ENCODE peak calls at places on chromosomes 11 and 22, in four cellular contexts. X, W, M and Q are unnamed samples.
A peak's percentile ranks its signal among the peaks of the same experiment; 100 is the strongest.

GRCh38 chr11:69558519-69558941 is 77.1 kb downstream of the LINC01488 start:
- DNase-seq in X (no peak), W (no peak), M (no peak), Q (no peak)

GRCh38 chr11:118353084-118353710 is 6.2 kb upstream of the UBE4A start:
- DNase-seq in X (no peak), W (no peak), M (no peak), Q (no peak)

GRCh38 chr11:57776101-57776511 is 14.5 kb downstream of the CTNND1 start:
- DNase-seq in X (no peak), W (peak; percentile 43), M (peak; percentile 76), Q (no peak)

GRCh38 chr11:75233688-75234295 is 6.8 kb upstream of the TPBGL start:
- DNase-seq in X (no peak), W (peak; percentile 73), M (peak; percentile 92), Q (no peak)

GRCh38 chr11:130622126-130622525 is 173.7 kb downstream of the ADAMTS15 start:
- DNase-seq in X (no peak), W (no peak), M (no peak), Q (no peak)

GRCh38 chr11:13287026-13287425 is 9.4 kb downstream of the BMAL1 start:
- DNase-seq in X (no peak), W (no peak), M (no peak), Q (no peak)

GRCh38 chr11:15697437-15698236 is 582.9 kb downstream of the INSC start:
- DNase-seq in X (no peak), W (no peak), M (no peak), Q (no peak)

GRCh38 chr22:22692707-22693530 is 48.5 kb downstream of the GGTLC2 start:
- DNase-seq in X (peak; percentile 89), W (peak; percentile 68), M (peak; percentile 92), Q (no peak)

GRCh38 chr11:10655931-10656576 is 37.5 kb downstream of the IRAG1 start:
- DNase-seq in X (no peak), W (no peak), M (no peak), Q (no peak)

GRCh38 chr11:118625976-118626375 is 18.6 kb downstream of the PHLDB1 start:
- DNase-seq in X (no peak), W (peak; percentile 68), M (peak; percentile 84), Q (no peak)

GRCh38 chr11:19816817-19817216 is 104.2 kb downstream of the NAV2 start:
- DNase-seq in X (no peak), W (peak; percentile 53), M (peak; percentile 76), Q (no peak)

GRCh38 chr22:43326342-43326825 is 16.8 kb downstream of the SCUBE1 start:
- DNase-seq in X (peak; percentile 34), W (no peak), M (no peak), Q (no peak)

GRCh38 chr11:69891421-69892236 is 72.4 kb upstream of the FGF3 start:
- DNase-seq in X (no peak), W (no peak), M (no peak), Q (no peak)

GRCh38 chr22:39985383-39986045 is 9.2 kb upstream of the FAM83F start:
- DNase-seq in X (no peak), W (no peak), M (no peak), Q (no peak)

GRCh38 chr11:61947486-61948210 is 2.5 kb upstream of the BEST1 start:
- DNase-seq in X (peak; percentile 92), W (peak; percentile 88), M (peak; percentile 96), Q (peak; percentile 97)

GRCh38 chr11:129248618-129249017 is 56.5 kb upstream of the ARHGAP32 start:
- DNase-seq in X (no peak), W (no peak), M (no peak), Q (no peak)

GRCh38 chr11:116723511-116723910 is 49.3 kb downstream of the BUD13 start:
- DNase-seq in X (no peak), W (no peak), M (no peak), Q (no peak)

GRCh38 chr11:17762309-17762974 is 27.9 kb downstream of the KCNC1 start:
- DNase-seq in X (no peak), W (no peak), M (no peak), Q (no peak)

DNA sequence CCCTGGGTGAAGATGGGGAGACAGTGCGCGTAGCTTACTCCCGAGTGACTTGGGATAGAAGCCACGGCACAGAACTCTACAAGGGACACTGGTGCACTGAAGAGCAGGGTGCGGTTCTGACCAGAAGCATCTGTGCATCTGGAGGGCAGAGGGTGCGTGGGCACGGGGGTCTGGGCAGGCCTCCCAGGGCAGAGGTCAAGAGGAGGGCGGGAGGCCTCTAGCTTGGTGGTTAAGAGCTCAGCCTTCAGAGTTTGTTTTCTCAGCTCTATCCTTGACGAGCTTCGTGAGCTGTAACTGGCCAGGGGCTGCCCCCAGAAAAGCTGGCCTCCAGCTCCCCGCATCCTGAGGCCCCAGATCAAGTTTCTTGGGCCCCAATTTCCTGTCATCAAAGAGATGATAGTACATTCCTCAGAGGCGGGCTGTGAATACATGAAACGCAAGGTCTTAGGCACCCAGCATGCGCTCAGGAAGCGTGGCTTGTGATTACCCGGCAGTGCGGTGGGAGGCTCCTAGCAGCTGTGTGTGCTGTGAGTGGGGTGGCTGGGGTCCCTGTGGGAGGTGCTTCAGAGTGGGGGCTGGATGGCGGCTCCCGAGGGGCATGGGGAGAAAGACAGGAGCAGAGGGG is 6.0 kb upstream of the BID start:
- DNase-seq in X (no peak), W (no peak), M (no peak), Q (no peak)
- H3K9me3 ChIP-seq in X (no peaks in the 10 kb centered on the region), W (no peaks in the 10 kb centered on the region), M (no peaks in the 10 kb centered on the region), Q (no peaks in the 10 kb centered on the region)

GRCh38 chr11:93393386-93393785 is 62.8 kb downstream of the DEUP1 start:
- DNase-seq in X (no peak), W (no peak), M (no peak), Q (no peak)
- H3K27ac ChIP-seq in X (no peak overlapping the region), W (no peak overlapping the region), M (no peak overlapping the region), Q (no peak overlapping the region)

DNA sequence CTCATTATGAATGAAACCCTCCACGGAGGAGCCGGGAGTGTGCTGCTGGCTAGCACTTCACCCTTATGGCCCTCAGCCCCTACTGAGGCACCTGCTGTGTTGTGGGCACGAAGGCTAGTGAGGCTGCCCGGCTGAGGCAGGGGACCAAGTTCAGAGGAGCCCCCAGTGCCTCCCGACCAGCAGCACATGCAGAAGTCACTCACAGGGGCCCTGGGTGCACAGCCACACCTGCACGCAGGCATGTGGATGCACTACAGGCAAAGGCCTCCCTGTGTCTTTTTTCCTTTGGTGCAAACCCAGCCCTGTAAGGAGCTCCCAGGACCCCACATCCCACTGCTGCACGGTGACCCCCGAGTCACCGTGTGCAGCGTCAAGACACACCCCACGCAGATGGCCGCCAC is 261.5 kb downstream of the BRD1 start:
- DNase-seq in X (peak; percentile 54), W (peak; percentile 15), M (peak; percentile 24), Q (no peak)
- H3K9me3 ChIP-seq in X (no peaks in the 10 kb centered on the region), W (no peaks in the 10 kb centered on the region), M (no peaks in the 10 kb centered on the region), Q (no peaks in the 10 kb centered on the region)

DNA sequence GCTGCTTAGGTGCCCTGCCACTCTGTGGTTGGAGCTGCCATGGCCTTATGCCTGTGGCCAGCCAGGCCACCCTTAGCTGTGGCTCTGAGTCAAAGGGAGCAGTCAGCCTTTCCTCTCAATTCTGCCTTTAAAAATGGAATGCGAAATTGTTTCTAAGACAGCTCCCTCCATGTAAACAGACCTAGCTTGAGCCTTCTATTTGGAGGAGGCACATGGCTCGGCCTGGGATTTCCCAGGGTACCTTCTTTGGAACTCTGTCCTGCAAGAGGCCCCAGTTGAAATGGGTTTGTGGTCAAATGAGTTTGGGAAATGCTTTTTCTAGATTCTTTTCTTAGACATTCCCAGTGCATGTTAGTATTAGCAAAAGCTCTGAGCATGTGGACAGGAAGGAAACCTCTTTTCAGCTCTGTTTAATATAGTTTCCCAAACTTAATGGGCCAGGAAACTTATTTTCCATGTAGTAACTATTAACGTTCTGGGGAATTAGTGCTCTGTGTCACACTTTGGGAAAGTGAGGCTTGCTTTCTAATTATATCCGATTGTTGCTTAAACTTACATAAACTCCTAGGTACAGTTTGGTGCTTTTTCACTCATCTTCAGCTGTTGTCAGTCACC is 7.8 kb downstream of the PHOX2A start:
- DNase-seq in X (no peak), W (no peak), M (peak; percentile 7), Q (no peak)
- H3K27ac ChIP-seq in X (no peak overlapping the region), W (no peak overlapping the region), M (no peak overlapping the region), Q (no peak overlapping the region)

GRCh38 chr22:49589811-49590210 is 237.9 kb downstream of the BRD1 start:
- DNase-seq in X (no peak), W (no peak), M (no peak), Q (no peak)
- H3K9me3 ChIP-seq in X (no peaks in the 10 kb centered on the region), W (no peaks in the 10 kb centered on the region), M (peaks cover 23% of the 10 kb centered on the region), Q (peaks cover 5% of the 10 kb centered on the region)

DNA sequence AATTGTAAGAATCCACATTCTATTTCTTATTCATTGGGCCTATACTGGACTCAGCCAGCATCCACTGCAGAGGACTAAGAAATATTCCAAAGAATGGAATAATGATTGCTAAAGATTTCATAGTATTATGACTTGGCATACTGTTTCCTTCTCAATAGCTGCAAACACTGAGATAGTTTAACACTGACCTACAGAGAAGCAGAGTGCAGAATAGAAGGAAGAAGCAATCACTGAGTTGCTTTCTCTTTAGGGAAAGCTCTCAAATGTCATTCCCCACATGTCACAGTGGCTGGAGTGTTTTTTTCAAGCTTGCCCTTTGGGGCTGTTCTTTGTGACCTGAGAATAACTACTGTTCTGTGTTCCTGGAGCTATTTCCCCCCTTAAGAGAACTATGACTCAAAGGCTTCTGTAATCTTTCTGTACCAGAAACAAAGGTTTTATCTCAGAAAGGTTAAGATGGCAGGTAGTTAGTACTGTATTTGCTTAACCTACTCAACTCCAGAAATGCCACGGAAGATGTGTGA is 243.6 kb upstream of the LUZP2 start:
- DNase-seq in X (no peak), W (no peak), M (no peak), Q (no peak)
- H3K27ac ChIP-seq in X (no peak overlapping the region), W (no peak overlapping the region), M (no peak overlapping the region), Q (no peak overlapping the region)

DNA sequence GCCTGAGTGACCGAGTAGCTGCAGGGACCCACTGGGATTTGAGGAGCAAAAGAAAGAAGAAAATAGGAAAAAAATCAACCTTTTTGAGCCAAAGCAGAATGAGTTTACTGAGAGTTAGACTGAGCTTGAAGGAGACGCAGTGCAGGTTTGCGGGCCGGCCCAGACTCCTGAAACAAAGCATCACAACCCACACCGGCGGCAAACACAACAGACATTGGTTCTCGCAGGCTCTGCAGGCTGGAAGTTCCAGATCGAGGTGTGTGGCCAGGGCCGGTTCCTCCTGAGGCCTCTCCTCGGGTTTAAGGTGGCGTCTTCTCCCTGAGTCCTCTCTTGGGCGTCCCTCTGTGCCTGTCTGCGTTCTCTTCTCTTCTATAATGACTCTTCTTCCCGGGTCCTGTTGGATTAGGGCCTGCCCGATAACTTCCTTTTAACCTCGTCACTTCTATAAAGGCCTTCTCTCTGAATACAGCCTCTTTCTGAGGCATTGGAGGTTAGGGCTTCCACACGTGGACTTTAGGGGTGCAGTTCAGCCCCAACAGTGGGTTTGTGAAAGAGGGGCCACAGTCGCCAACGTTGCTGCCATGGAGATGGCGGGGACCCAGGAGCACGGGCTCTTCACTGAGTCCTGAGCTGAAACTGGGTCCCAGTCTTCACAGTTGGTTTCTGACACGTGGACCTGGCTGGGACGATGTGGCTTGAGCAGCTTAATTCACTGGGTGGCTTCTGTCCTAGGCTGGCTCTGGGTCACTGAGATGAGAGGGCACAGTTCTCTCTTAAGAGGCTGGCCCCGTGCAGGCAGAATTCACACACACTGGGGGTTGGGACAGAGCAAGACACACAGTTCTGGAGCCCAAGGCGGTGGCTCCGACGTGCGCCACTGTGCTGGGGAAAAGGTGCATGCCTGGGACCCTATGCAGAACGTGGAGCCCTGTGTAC is 1047.7 kb downstream of the BRD1 start:
- DNase-seq in X (no peak), W (no peak), M (peak; percentile 33), Q (peak; percentile 40)
- H3K9me3 ChIP-seq in X (peaks cover 29% of the 10 kb centered on the region), W (no peaks in the 10 kb centered on the region), M (peaks cover 11% of the 10 kb centered on the region), Q (peaks cover 18% of the 10 kb centered on the region)